ENCODE peak calls at places on chromosomes 2 and 18, in six cellular contexts. H is mammary epithelial cell; X is uterus; C is PC-9; L is Peyer's patch; A is CD4-positive, alpha-beta memory T cell. F is an unnamed sample.

GRCh38 chr2:30684546-30684945 is 122.7 kb downstream of the CAPN13 start:
- DNase-seq in H (no peak), X (no peak), C (no peak), L (no peak), A (no peak), F (no peak)

GRCh38 chr2:224160917-224161316 is 121.8 kb upstream of the SERPINE2 start:
- DNase-seq in H (peak; percentile 31), X (peak; percentile 18), C (no peak), L (no peak), A (no peak), F (no peak)

GRCh38 chr2:3041841-3042600 is 335.6 kb downstream of the EIPR1 start:
- DNase-seq in H (no peak), X (peak; percentile 20), C (no peak), L (no peak), A (no peak), F (no peak)

GRCh38 chr2:102736607-102737409 is 25.0 kb upstream of the TMEM182 start:
- DNase-seq in H (peak; percentile 63), X (peak; percentile 79), C (peak; percentile 80), L (peak; percentile 86), A (peak; percentile 82), F (peak; percentile 67)

GRCh38 chr18:10017048-10017447 is 103.2 kb downstream of the VAPA start:
- DNase-seq in H (no peak), X (no peak), C (no peak), L (no peak), A (no peak), F (no peak)

GRCh38 chr2:71045841-71046495 is 22.5 kb upstream of the NAGK start:
- DNase-seq in H (no peak), X (no peak), C (no peak), L (no peak), A (no peak), F (no peak)

GRCh38 chr2:126894585-126895182 is 4.0 kb upstream of the TEX51 start:
- DNase-seq in H (no peak), X (no peak), C (no peak), L (no peak), A (no peak), F (no peak)

GRCh38 chr2:62321890-62322289 is 126.0 kb downstream of the B3GNT2 start:
- DNase-seq in H (no peak), X (no peak), C (no peak), L (no peak), A (no peak), F (no peak)

GRCh38 chr2:60806988-60807681 is 51.1 kb downstream of the PAPOLG start:
- DNase-seq in H (peak; percentile 16), X (no peak), C (no peak), L (no peak), A (peak; percentile 74), F (no peak)

GRCh38 chr2:83112863-83113262 is 1346.2 kb downstream of the SUCLG1 start:
- DNase-seq in H (no peak), X (no peak), C (no peak), L (no peak), A (no peak), F (no peak)

GRCh38 chr18:68219867-68220266 is 495.0 kb downstream of the TMX3 start:
- DNase-seq in H (no peak), X (no peak), C (no peak), L (no peak), A (no peak), F (no peak)

GRCh38 chr2:238521870-238522269 is 95.1 kb downstream of the ASB1 start:
- DNase-seq in H (no peak), X (no peak), C (no peak), L (no peak), A (no peak), F (no peak)

GRCh38 chr18:28176933-28177827 is at the start of gene CDH2:
- DNase-seq in H (peak; percentile 59), X (peak; percentile 20), C (peak; percentile 16), L (no peak), A (no peak), F (no peak)

GRCh38 chr2:72023678-72024390 is 123.8 kb downstream of the CYP26B1 start:
- DNase-seq in H (no peak), X (no peak), C (no peak), L (no peak), A (no peak), F (no peak)

GRCh38 chr2:42953216-42953615 is 160.8 kb upstream of the HAAO start:
- DNase-seq in H (no peak), X (no peak), C (no peak), L (no peak), A (no peak), F (no peak)

GRCh38 chr2:133768261-133769021 is 200.2 kb upstream of the NCKAP5 start:
- DNase-seq in H (peak; percentile 48), X (no peak), C (no peak), L (no peak), A (no peak), F (no peak)

GRCh38 chr18:41466436-41467160 is 488.4 kb upstream of the PIK3C3 start:
- DNase-seq in H (no peak), X (no peak), C (no peak), L (no peak), A (no peak), F (no peak)

GRCh38 chr2:148602918-148603561 is 41.5 kb upstream of the EPC2 start:
- DNase-seq in H (no peak), X (no peak), C (no peak), L (no peak), A (no peak), F (no peak)

GRCh38 chr2:45123521-45124191 is 114.4 kb upstream of the SIX2 start:
- DNase-seq in H (no peak), X (no peak), C (no peak), L (no peak), A (no peak), F (no peak)

GRCh38 chr2:197031805-197032204 is 105.3 kb upstream of the PGAP1 start:
- DNase-seq in H (no peak), X (no peak), C (no peak), L (no peak), A (no peak), F (no peak)

GRCh38 chr2:161068670-161069069 is 91.6 kb upstream of the TANK start:
- DNase-seq in H (no peak), X (no peak), C (no peak), L (no peak), A (no peak), F (no peak)

GRCh38 chr2:48531141-48531648 is 1.2 kb downstream of the STON1 start:
- DNase-seq in H (peak; percentile 97), X (no peak), C (no peak), L (no peak), A (no peak), F (no peak)

GRCh38 chr2:63023444-63023843 is 27.2 kb upstream of the OTX1 start:
- DNase-seq in H (peak; percentile 25), X (no peak), C (no peak), L (no peak), A (no peak), F (no peak)

GRCh38 chr18:6960656-6961055 is 156.9 kb downstream of the LAMA1 start:
- DNase-seq in H (peak; percentile 85), X (no peak), C (no peak), L (no peak), A (no peak), F (no peak)

GRCh38 chr2:236840857-236841256 is 244.8 kb upstream of the COPS8 start:
- DNase-seq in H (no peak), X (no peak), C (no peak), L (no peak), A (no peak), F (no peak)

GRCh38 chr2:29531626-29532025 is 389.8 kb downstream of the ALK start:
- DNase-seq in H (no peak), X (no peak), C (no peak), L (no peak), A (no peak), F (no peak)

DNA sequence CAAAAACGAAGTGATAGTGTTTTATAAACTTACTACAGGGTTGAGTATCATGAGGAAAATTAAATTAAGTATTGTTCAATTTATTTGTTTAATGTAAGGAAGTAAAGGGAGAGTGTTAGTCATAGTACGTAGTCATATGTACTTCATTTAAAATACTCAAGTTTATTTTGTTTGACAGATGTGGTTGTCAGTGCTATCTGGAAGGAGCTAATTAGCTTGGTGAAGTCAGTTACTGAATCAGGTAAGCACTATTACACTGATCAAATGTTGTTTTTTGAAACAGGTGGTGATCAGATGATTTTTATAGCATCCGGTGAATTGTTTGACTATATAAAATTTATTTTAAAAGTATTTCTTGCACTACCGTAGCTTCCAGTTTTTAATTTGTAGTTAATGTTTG is 28.8 kb downstream of the RIF1 start:
- DNase-seq in H (no peak), X (no peak), C (no peak), L (no peak), A (no peak), F (no peak)
- H3K27ac ChIP-seq in H (no peak overlapping the region), X (no peak overlapping the region), C (no peak overlapping the region), L (peak overlapping the region; percentile 5), A (no peak overlapping the region), F (no peak overlapping the region)

GRCh38 chr2:46815121-46815802 is 100.3 kb downstream of the MCFD2 start:
- DNase-seq in H (no peak), X (no peak), C (no peak), L (no peak), A (no peak), F (no peak)
- H3K27ac ChIP-seq in H (no peak overlapping the region), X (peak overlapping the region; percentile 89), C (no peak overlapping the region), L (no peak overlapping the region), A (no peak overlapping the region), F (no peak overlapping the region)

DNA sequence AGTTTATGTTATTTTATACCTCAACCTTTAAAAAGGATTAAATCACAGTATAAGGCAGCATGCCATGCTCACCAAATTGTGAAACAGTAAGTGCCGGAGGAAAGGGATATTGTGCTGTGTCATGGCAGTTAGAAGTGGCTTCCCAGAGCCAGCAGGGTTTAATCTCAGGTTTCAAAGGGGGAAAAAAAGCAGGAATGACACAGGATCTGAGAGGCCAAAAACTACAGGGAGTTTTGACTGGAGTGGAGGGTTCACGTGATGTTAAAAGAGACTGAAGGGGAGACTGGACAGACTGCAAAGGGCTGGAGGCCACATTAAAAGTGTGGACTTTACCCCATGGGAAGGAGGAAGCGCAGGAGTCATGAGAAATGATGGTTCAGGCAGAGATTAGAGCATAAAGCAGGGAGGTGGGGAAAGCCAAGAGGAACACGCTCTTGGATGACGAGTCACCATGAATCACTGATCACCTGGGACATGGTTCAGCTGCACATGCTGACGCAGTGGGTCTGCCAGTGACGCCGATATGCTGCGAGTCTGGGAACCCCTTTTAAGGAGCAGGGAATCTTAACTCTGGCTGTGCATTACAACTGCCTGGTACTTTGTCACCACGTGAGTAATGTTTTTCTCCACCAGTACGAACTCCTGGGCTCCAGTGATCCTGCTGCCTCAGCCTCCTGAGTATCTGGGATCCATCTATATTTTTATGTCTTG is 6.1 kb downstream of the CHMP1B start:
- DNase-seq in H (peak; percentile 100), X (peak; percentile 48), C (peak; percentile 87), L (no peak), A (no peak), F (no peak)
- H3K27ac ChIP-seq in H (peak overlapping the region; percentile 99), X (no peak overlapping the region), C (peak overlapping the region; percentile 97), L (peak overlapping the region; percentile 56), A (no peak overlapping the region), F (no peak overlapping the region)

GRCh38 chr2:218187650-218188025 is 20.9 kb upstream of the CXCR1 start:
- DNase-seq in H (no peak), X (no peak), C (no peak), L (no peak), A (no peak), F (no peak)

GRCh38 chr2:218192902-218193425 is 24.0 kb upstream of the ARPC2 start:
- DNase-seq in H (no peak), X (no peak), C (no peak), L (no peak), A (no peak), F (no peak)

GRCh38 chr2:218186355-218186766 is 19.6 kb upstream of the CXCR1 start:
- DNase-seq in H (peak; percentile 57), X (peak; percentile 53), C (peak; percentile 72), L (peak; percentile 72), A (peak; percentile 79), F (peak; percentile 68)

GRCh38 chr2:218186876-218187649 is 20.3 kb upstream of the CXCR1 start:
- DNase-seq in H (peak; percentile 31), X (no peak), C (no peak), L (no peak), A (no peak), F (no peak)
- H3K27ac ChIP-seq in H (no peak overlapping the region), X (no peak overlapping the region), C (no peak overlapping the region), L (no peak overlapping the region), A (no peak overlapping the region), F (no peak overlapping the region)